ENCODE peak calls at places on chromosomes 2 and 18, in six cellular contexts. A is stomach, N is heart right ventricle, C is neural progenitor cell, F is small intestine, T is PC-9. M is an unnamed sample. For H3K27me3 and H3K4me1, the result is how much of the 10 kb centered on the place peaks cover.

GRCh38 chr2:187935126-187935525 is 356.5 kb upstream of the GULP1 start:
- DNase-seq in A (no peak), N (no peak), C (no peak), F (no peak), T (no peak), M (no peak)

GRCh38 chr2:74703373-74703772 is 49.3 kb downstream of the SEMA4F start:
- DNase-seq in A (no peak), N (peak), C (no peak), F (no peak), T (no peak), M (no peak)

GRCh38 chr2:191625016-191625415 is 52.9 kb upstream of the NABP1 start:
- DNase-seq in A (no peak), N (no peak), C (no peak), F (no peak), T (no peak), M (no peak)

GRCh38 chr2:55419236-55419513 is 481 bp downstream of the CCDC88A start:
- DNase-seq in A (no peak), N (no peak), C (peak), F (peak), T (no peak), M (no peak)

GRCh38 chr2:157895531-157895930 is 19.4 kb upstream of the ACVR1 start:
- DNase-seq in A (no peak), N (no peak), C (no peak), F (no peak), T (no peak), M (no peak)

GRCh38 chr2:88442501-88442900 is 10.0 kb downstream of the FOXI3 start:
- DNase-seq in A (no peak), N (no peak), C (no peak), F (no peak), T (no peak), M (no peak)

GRCh38 chr2:238220274-238220891 is 16.9 kb upstream of the ILKAP start:
- DNase-seq in A (no peak), N (no peak), C (no peak), F (no peak), T (no peak), M (no peak)

GRCh38 chr2:149799296-149799695 is 211.7 kb upstream of the MMADHC start:
- DNase-seq in A (no peak), N (no peak), C (peak), F (peak), T (peak), M (no peak)

GRCh38 chr2:201420442-201421113 is 30.7 kb downstream of the TRAK2 start:
- DNase-seq in A (no peak), N (no peak), C (no peak), F (no peak), T (no peak), M (no peak)

GRCh38 chr2:160574472-160575140 is 81.0 kb upstream of the RBMS1 start:
- DNase-seq in A (no peak), N (no peak), C (no peak), F (no peak), T (no peak), M (no peak)

GRCh38 chr2:176147790-176148496 is 3.4 kb upstream of the HOXD4 start:
- DNase-seq in A (peak), N (no peak), C (no peak), F (no peak), T (no peak), M (peak)

GRCh38 chr2:19868705-19869550 is 32.9 kb downstream of the TTC32 start:
- DNase-seq in A (peak), N (peak), C (peak), F (peak), T (no peak), M (no peak)

GRCh38 chr2:241300000-241300399 is 15.5 kb downstream of the HDLBP start:
- DNase-seq in A (no peak), N (no peak), C (no peak), F (no peak), T (no peak), M (no peak)

GRCh38 chr2:190202604-190203003 is 117.0 kb downstream of the HIBCH start:
- DNase-seq in A (no peak), N (no peak), C (no peak), F (no peak), T (no peak), M (no peak)

GRCh38 chr2:239201884-239202283 is 198.9 kb downstream of the HDAC4 start:
- DNase-seq in A (no peak), N (no peak), C (no peak), F (no peak), T (no peak), M (no peak)

DNA sequence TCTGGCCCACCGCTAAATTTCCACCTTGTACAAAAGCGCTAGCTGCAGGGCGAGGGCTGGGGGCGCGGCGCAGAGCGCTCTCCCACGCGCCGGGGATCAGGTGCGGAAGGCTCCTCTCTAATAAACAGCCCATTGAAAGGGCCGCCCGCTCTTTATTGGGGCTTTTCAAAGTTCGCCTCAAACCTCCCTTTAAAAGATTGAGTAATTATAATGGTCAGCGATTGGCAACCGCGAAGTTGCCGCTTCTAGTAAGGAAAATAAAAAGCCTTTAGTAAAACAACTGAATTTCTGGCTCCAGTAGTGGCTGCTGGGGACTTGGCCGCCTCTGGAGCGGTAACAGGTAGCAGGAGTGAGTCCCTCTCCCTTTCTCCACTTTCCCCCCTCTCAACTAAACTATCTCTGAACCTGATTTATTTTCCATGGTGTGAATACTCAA is 755 bp downstream of the NEUROD1 start:
- DNase-seq in A (no peak), N (no peak), C (no peak), F (no peak), T (no peak), M (no peak)
- H3K27me3 ChIP-seq in A (half or more), N (half or more), C (half or more), F (under half), T (under half), M (half or more)

GRCh38 chr2:47784349-47784851 is 1.5 kb downstream of the MSH6 start:
- DNase-seq in A (no peak), N (no peak), C (peak), F (no peak), T (no peak), M (no peak)

GRCh38 chr2:47782557-47783490 is at the start of gene MSH6:
- DNase-seq in A (peak), N (peak), C (peak), F (peak), T (peak), M (peak)

GRCh38 chr2:47783491-47784330 is 766 bp downstream of the MSH6 start:
- DNase-seq in A (peak), N (peak), C (peak), F (peak), T (peak), M (peak)

DNA sequence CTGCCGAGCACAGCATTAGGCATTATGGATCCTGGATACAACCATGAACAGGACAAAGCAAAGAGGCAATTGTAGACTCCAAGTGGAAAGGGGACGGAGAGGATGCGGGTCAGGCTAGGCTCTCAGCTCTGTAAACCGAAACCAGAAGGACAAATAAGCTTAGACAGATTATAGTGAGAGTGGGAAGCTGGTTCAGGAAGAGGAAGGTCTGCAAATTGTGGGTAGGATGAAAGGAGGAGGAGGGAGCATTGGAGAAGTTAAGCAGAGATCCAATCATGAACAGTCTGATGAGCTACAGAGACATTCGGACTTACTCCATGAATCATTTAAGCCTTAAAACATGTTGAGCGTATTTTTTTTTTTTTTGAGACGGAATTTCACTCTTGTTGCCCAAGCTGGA is 3.0 kb downstream of the MSH6 start:
- DNase-seq in A (no peak), N (no peak), C (no peak), F (no peak), T (no peak), M (no peak)
- H3K4me1 ChIP-seq in A (half or more), N (under half), C (under half), F (under half), T (under half), M (under half)

GRCh38 chr2:70903641-70904340 is 31.9 kb upstream of the ATP6V1B1 start:
- DNase-seq in A (no peak), N (no peak), C (peak), F (no peak), T (no peak), M (no peak)
- H3K27me3 ChIP-seq in A (under half), N (half or more), C (half or more), F (under half), T (under half), M (half or more)

DNA sequence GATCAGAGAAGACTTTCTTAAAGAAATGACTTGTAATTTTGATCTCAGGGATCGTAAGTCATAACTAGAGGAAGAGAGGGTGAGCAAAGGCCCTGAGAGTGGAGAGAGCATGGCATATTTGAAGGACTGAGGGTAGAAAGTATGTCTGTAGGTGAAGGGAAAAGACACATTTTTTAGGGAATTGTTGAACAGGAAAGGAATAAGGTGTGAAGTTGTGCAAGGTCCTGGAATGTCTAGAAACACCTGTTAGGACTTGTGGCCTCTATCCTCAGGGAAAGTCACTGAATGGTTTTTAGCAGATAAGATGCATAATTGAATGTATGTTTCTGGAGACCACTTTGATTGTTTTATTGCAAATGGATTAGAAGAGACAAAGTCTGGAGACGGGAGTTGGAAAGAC is 62.5 kb upstream of the ACTR3 start:
- DNase-seq in A (no peak), N (no peak), C (no peak), F (no peak), T (no peak), M (no peak)
- H3K4me1 ChIP-seq in A (under half), N (under half), C (under half), F (under half), T (under half), M (under half)

GRCh38 chr2:26178246-26178645 is 5.4 kb downstream of the GAREM2 start:
- DNase-seq in A (no peak), N (no peak), C (no peak), F (no peak), T (no peak), M (no peak)
- H3K27me3 ChIP-seq in A (under half), N (under half), C (under half), F (under half), T (under half), M (under half)

GRCh38 chr18:48179005-48179404 is 230.2 kb downstream of the ZBTB7C start:
- DNase-seq in A (peak), N (no peak), C (no peak), F (no peak), T (no peak), M (no peak)
- H3K4me1 ChIP-seq in A (under half), N (under half), C (under half), F (under half), T (under half), M (under half)